ENCODE peak calls at places on chromosomes 3 and 15, in eight cellular contexts. L, W, K, Z, R, G, N and C are unnamed samples.

GRCh38 chr3:45132568-45133211 is 13.5 kb downstream of the CDCP1 start:
- DNase-seq in L (no peak), W (no peak), K (no peak), Z (no peak), R (no peak), G (no peak), N (no peak), C (no peak)

GRCh38 chr15:84891339-84891738 is 6.9 kb downstream of the SLC28A1 start:
- DNase-seq in L (no peak), W (no peak), K (no peak), Z (no peak), R (no peak), G (no peak), N (no peak), C (no peak)

GRCh38 chr15:95439812-95440380 is 890.6 kb upstream of the NR2F2 start:
- DNase-seq in L (no peak), W (no peak), K (no peak), Z (no peak), R (no peak), G (no peak), N (no peak), C (no peak)

GRCh38 chr3:112738366-112738765 is 97.4 kb upstream of the CCDC80 start:
- DNase-seq in L (no peak), W (no peak), K (no peak), Z (no peak), R (no peak), G (no peak), N (no peak), C (no peak)

GRCh38 chr3:36444909-36445308 is 64.6 kb downstream of the STAC start:
- DNase-seq in L (no peak), W (no peak), K (no peak), Z (no peak), R (no peak), G (peak), N (no peak), C (no peak)

GRCh38 chr15:31811641-31812040 is 218.7 kb upstream of the CHRNA7 start:
- DNase-seq in L (no peak), W (no peak), K (no peak), Z (no peak), R (no peak), G (no peak), N (no peak), C (no peak)

GRCh38 chr15:41429003-41429890 is 12.4 kb downstream of the RTF1 start:
- DNase-seq in L (peak), W (no peak), K (peak), Z (peak), R (no peak), G (no peak), N (no peak), C (peak)

GRCh38 chr3:126135398-126136076 is 44.8 kb downstream of the ALDH1L1 start:
- DNase-seq in L (no peak), W (no peak), K (no peak), Z (no peak), R (no peak), G (no peak), N (no peak), C (no peak)

GRCh38 chr3:120894285-120894684 is 13.7 kb upstream of the STXBP5L start:
- DNase-seq in L (no peak), W (no peak), K (no peak), Z (no peak), R (no peak), G (no peak), N (peak), C (no peak)

GRCh38 chr3:104909188-104909587 is 457.5 kb upstream of the ALCAM start:
- DNase-seq in L (no peak), W (peak), K (no peak), Z (peak), R (no peak), G (no peak), N (no peak), C (no peak)

GRCh38 chr3:122183521-122183892 is at the start of gene CASR:
- DNase-seq in L (peak), W (no peak), K (no peak), Z (peak), R (no peak), G (no peak), N (peak), C (peak)

GRCh38 chr15:58492661-58493397 is 61.0 kb downstream of the LIPC start:
- DNase-seq in L (no peak), W (no peak), K (no peak), Z (no peak), R (no peak), G (no peak), N (no peak), C (no peak)

GRCh38 chr15:24617646-24618045 is 57.9 kb upstream of the NPAP1 start:
- DNase-seq in L (no peak), W (no peak), K (no peak), Z (no peak), R (no peak), G (no peak), N (no peak), C (no peak)

GRCh38 chr3:105277656-105278055 is 89.1 kb upstream of the ALCAM start:
- DNase-seq in L (no peak), W (no peak), K (no peak), Z (no peak), R (no peak), G (no peak), N (no peak), C (no peak)

GRCh38 chr3:197015790-197016705 is 13.6 kb downstream of the MELTF start:
- DNase-seq in L (no peak), W (no peak), K (no peak), Z (no peak), R (no peak), G (no peak), N (no peak), C (no peak)

GRCh38 chr15:74400915-74401757 is 32.6 kb downstream of the SEMA7A start:
- DNase-seq in L (peak), W (no peak), K (no peak), Z (peak), R (no peak), G (no peak), N (no peak), C (no peak)

GRCh38 chr3:138378331-138378730 is 30.0 kb downstream of the MRAS start:
- DNase-seq in L (no peak), W (no peak), K (no peak), Z (no peak), R (no peak), G (no peak), N (no peak), C (no peak)

GRCh38 chr3:193975072-193975535 is 160.8 kb upstream of the HES1 start:
- DNase-seq in L (no peak), W (no peak), K (no peak), Z (no peak), R (no peak), G (no peak), N (no peak), C (no peak)

GRCh38 chr15:62847900-62848489 is 194.6 kb upstream of the TPM1 start:
- DNase-seq in L (peak), W (no peak), K (peak), Z (peak), R (peak), G (no peak), N (peak), C (peak)

GRCh38 chr15:58980351-58980939 is 7.0 kb upstream of the RNF111 start:
- DNase-seq in L (peak), W (no peak), K (no peak), Z (peak), R (no peak), G (no peak), N (no peak), C (peak)

GRCh38 chr3:13574798-13575451 is 26.0 kb downstream of the FBLN2 start:
- DNase-seq in L (no peak), W (no peak), K (no peak), Z (no peak), R (no peak), G (no peak), N (no peak), C (no peak)

GRCh38 chr15:94306700-94307650 is 75.6 kb downstream of the MCTP2 start:
- DNase-seq in L (peak), W (no peak), K (peak), Z (peak), R (no peak), G (no peak), N (no peak), C (peak)

GRCh38 chr3:140007946-140008692 is 73.1 kb downstream of the CLSTN2 start:
- DNase-seq in L (no peak), W (no peak), K (no peak), Z (no peak), R (no peak), G (no peak), N (no peak), C (no peak)

GRCh38 chr3:18153571-18154173 is 271.5 kb downstream of the SATB1 start:
- DNase-seq in L (no peak), W (peak), K (no peak), Z (no peak), R (no peak), G (peak), N (no peak), C (no peak)

GRCh38 chr3:153958635-153959320 is 162.4 kb upstream of the ARHGEF26 start:
- DNase-seq in L (no peak), W (no peak), K (no peak), Z (no peak), R (no peak), G (no peak), N (no peak), C (no peak)

GRCh38 chr3:10470120-10470665 is 35.2 kb downstream of the ATP2B2 start:
- DNase-seq in L (no peak), W (no peak), K (no peak), Z (no peak), R (no peak), G (no peak), N (no peak), C (no peak)

GRCh38 chr3:50165388-50166308 is 10.5 kb downstream of the SEMA3F start:
- DNase-seq in L (no peak), W (peak), K (no peak), Z (no peak), R (no peak), G (no peak), N (peak), C (no peak)

GRCh38 chr3:187274977-187275338 is 16.6 kb downstream of the MASP1 start:
- DNase-seq in L (no peak), W (no peak), K (no peak), Z (no peak), R (no peak), G (no peak), N (no peak), C (no peak)

GRCh38 chr15:70480196-70480856 is 283.0 kb downstream of the UACA start:
- DNase-seq in L (no peak), W (no peak), K (peak), Z (peak), R (no peak), G (no peak), N (no peak), C (peak)

GRCh38 chr3:46848271-46849097 is 14.8 kb downstream of the MYL3 start:
- DNase-seq in L (peak), W (no peak), K (no peak), Z (peak), R (peak), G (no peak), N (no peak), C (no peak)
- TF ChIP-seq CTCF in L (peak), W (peak), K (peak), Z (peak), R (no peak), G (peak), N (no peak), C (no peak)

GRCh38 chr3:150603888-150604319 is 783 bp downstream of the SELENOT start:
- DNase-seq in L (no peak), W (no peak), K (no peak), Z (no peak), R (no peak), G (no peak), N (peak), C (no peak)

GRCh38 chr3:150602426-150603089 is 563 bp upstream of the SELENOT start:
- DNase-seq in L (no peak), W (no peak), K (no peak), Z (no peak), R (no peak), G (no peak), N (no peak), C (no peak)

GRCh38 chr3:150599611-150600297 is 3.4 kb upstream of the SELENOT start:
- DNase-seq in L (peak), W (no peak), K (peak), Z (peak), R (no peak), G (peak), N (no peak), C (peak)

GRCh38 chr3:150605998-150606641 is 3.0 kb downstream of the SELENOT start:
- DNase-seq in L (peak), W (no peak), K (no peak), Z (peak), R (no peak), G (no peak), N (no peak), C (no peak)

DNA sequence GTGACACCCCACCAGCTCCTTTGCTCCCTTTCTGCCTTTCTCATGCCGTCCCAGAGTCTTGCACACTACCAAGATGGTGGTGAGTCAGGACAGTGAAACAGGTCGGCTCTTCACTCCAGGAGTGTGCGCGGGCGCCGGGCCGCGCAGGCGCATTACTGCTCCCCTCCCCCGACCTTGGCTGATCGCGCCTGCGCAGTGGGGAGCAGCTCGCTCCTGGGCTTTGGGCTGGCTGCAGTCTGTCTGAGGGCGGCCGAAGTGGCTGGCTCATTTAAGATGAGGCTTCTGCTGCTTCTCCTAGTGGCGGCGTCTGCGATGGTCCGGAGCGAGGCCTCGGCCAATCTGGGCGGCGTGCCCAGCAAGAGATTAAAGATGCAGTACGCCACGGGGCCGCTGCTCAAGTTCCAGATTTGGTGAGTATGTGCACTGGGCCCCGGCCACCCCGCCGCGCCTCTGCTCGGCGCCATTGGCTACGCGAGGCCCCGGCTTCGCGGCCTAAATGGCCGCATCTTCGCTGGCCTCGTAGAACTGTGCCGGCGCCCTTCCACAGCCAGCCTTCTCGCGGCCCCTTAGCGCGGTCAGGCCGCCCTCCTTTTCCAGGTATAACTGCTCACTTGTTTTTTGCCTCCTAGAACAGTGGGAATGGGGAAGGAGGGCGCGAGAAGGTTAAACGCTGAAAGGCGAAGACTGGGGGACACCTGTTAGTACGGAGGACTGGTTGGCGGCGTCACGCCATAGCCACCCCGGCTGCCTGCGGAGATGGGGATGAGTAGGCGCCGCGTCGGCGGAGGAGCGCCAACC is at the start of gene SELENOT:
- DNase-seq in L (peak), W (peak), K (peak), Z (peak), R (peak), G (peak), N (peak), C (peak)
- TF ChIP-seq CTCF in L (peak), W (peak), K (no peak), Z (peak), R (no peak), G (peak), N (no peak), C (no peak)

GRCh38 chr15:67156834-67157233 is 91.4 kb downstream of the SMAD3 start:
- DNase-seq in L (no peak), W (no peak), K (no peak), Z (no peak), R (no peak), G (no peak), N (no peak), C (no peak)
- TF ChIP-seq CTCF in L (no peak), W (no peak), K (no peak), Z (no peak), R (no peak), G (no peak), N (no peak), C (no peak)

GRCh38 chr3:58189691-58190090 is 21.1 kb downstream of the DNASE1L3 start:
- DNase-seq in L (no peak), W (no peak), K (no peak), Z (no peak), R (no peak), G (no peak), N (peak), C (no peak)

GRCh38 chr3:58188173-58188564 is 22.6 kb downstream of the DNASE1L3 start:
- DNase-seq in L (no peak), W (no peak), K (no peak), Z (no peak), R (no peak), G (peak), N (no peak), C (no peak)

GRCh38 chr3:58190291-58190690 is 20.5 kb downstream of the DNASE1L3 start:
- DNase-seq in L (no peak), W (no peak), K (no peak), Z (no peak), R (no peak), G (no peak), N (no peak), C (no peak)

GRCh38 chr3:58190882-58191281 is 19.9 kb downstream of the DNASE1L3 start:
- DNase-seq in L (no peak), W (no peak), K (no peak), Z (no peak), R (no peak), G (no peak), N (no peak), C (no peak)

GRCh38 chr3:58188921-58189451 is 21.8 kb downstream of the DNASE1L3 start:
- DNase-seq in L (no peak), W (no peak), K (no peak), Z (no peak), R (no peak), G (no peak), N (no peak), C (no peak)
- TF ChIP-seq CTCF in L (no peak), W (no peak), K (no peak), Z (no peak), R (no peak), G (no peak), N (no peak), C (no peak)

DNA sequence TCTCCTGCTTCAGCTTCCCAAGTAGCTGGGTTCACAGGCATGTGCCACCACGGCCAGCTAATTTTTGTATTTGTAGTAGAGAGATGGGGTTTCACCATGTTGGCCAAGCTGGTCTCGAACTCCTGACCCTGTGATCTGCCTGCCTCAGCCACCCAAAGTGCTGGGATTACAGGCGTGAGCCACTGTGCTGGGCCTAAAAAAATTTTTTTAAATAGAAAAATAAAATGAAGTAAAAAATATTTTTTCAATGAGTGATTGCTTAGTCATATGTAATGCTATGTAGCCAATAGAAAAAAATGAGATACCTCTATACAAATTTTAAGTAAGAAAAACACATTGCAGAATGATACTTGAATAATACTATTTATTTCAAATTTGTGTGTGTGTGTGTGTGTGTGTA is 27.9 kb upstream of the SLC30A4 start:
- DNase-seq in L (no peak), W (no peak), K (no peak), Z (no peak), R (no peak), G (no peak), N (no peak), C (no peak)
- TF ChIP-seq CTCF in L (no peak), W (no peak), K (no peak), Z (no peak), R (no peak), G (no peak), N (no peak), C (no peak)

GRCh38 chr3:29531611-29532150 is 250.8 kb downstream of the RBMS3 start:
- DNase-seq in L (no peak), W (no peak), K (no peak), Z (no peak), R (no peak), G (no peak), N (no peak), C (no peak)

GRCh38 chr3:29536016-29536736 is 255.3 kb downstream of the RBMS3 start:
- DNase-seq in L (no peak), W (no peak), K (no peak), Z (no peak), R (no peak), G (no peak), N (no peak), C (no peak)

GRCh38 chr3:29527251-29527650 is 246.4 kb downstream of the RBMS3 start:
- DNase-seq in L (no peak), W (no peak), K (no peak), Z (no peak), R (no peak), G (no peak), N (no peak), C (no peak)

GRCh38 chr3:29533992-29534391 is 253.1 kb downstream of the RBMS3 start:
- DNase-seq in L (no peak), W (no peak), K (no peak), Z (no peak), R (no peak), G (no peak), N (no peak), C (no peak)

DNA sequence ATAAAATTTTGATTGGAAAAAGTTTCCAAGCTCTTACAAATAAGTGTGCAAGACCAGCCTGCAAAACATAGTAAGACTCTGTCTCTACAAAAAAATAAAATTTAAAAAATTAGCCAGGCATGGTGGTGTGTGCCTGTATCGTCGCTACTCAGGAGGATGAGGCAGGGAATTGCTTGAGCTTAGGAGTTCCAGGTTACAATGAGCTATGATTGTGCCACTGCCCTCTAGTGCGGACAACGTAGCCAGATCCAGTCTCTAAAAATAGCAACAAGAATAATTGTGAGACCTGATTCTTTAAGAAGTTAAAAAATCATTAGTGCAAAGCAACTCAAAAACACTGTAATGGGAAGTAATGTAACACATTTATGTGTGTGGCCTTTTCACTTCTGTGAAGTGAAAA is 251.6 kb downstream of the RBMS3 start:
- DNase-seq in L (no peak), W (no peak), K (no peak), Z (no peak), R (no peak), G (no peak), N (no peak), C (no peak)
- TF ChIP-seq CTCF in L (no peak), W (no peak), K (no peak), Z (no peak), R (no peak), G (no peak), N (no peak), C (no peak)

GRCh38 chr3:53513556-53514190 is 19.3 kb downstream of the CACNA1D start:
- DNase-seq in L (no peak), W (no peak), K (no peak), Z (peak), R (no peak), G (no peak), N (no peak), C (peak)
- TF ChIP-seq CTCF in L (no peak), W (no peak), K (peak), Z (peak), R (no peak), G (peak), N (no peak), C (peak)